ENCODE peak calls at places on chromosomes 3 and 15, in five cellular contexts. One of them, this sample, is unnamed.

GRCh38 chr3:75042941-75043340 is 428.5 kb upstream of the CNTN3 start:
- DNase-seq in Panc1: no peak
- DNase-seq in BJ: no peak
- DNase-seq in fibroblast of lung: no peak
- DNase-seq in prostate gland: no peak
- DNase-seq in this sample: no peak

GRCh38 chr15:64883997-64884511 is 27.6 kb upstream of the ANKDD1A start:
- DNase-seq in Panc1: peak
- DNase-seq in BJ: peak
- DNase-seq in fibroblast of lung: peak
- DNase-seq in prostate gland: no peak
- DNase-seq in this sample: peak

GRCh38 chr3:15623535-15624450 is 22.2 kb downstream of the BTD start:
- DNase-seq in Panc1: no peak
- DNase-seq in BJ: no peak
- DNase-seq in fibroblast of lung: no peak
- DNase-seq in prostate gland: no peak
- DNase-seq in this sample: no peak

GRCh38 chr3:179455954-179456353 is 4.7 kb upstream of the GNB4 start:
- DNase-seq in Panc1: no peak
- DNase-seq in BJ: no peak
- DNase-seq in fibroblast of lung: no peak
- DNase-seq in prostate gland: no peak
- DNase-seq in this sample: no peak

GRCh38 chr3:68271145-68271544 is 616.7 kb upstream of the SUCLG2 start:
- DNase-seq in Panc1: no peak
- DNase-seq in BJ: no peak
- DNase-seq in fibroblast of lung: no peak
- DNase-seq in prostate gland: no peak
- DNase-seq in this sample: no peak

GRCh38 chr15:77027111-77027696 is 32.3 kb downstream of the PSTPIP1 start:
- DNase-seq in Panc1: no peak
- DNase-seq in BJ: no peak
- DNase-seq in fibroblast of lung: no peak
- DNase-seq in prostate gland: no peak
- DNase-seq in this sample: no peak

GRCh38 chr3:123089611-123090301 is 22.9 kb downstream of the PDIA5 start:
- DNase-seq in Panc1: no peak
- DNase-seq in BJ: no peak
- DNase-seq in fibroblast of lung: peak
- DNase-seq in prostate gland: peak
- DNase-seq in this sample: no peak

GRCh38 chr15:59327942-59328341 is 44.7 kb downstream of the MYO1E start:
- DNase-seq in Panc1: no peak
- DNase-seq in BJ: no peak
- DNase-seq in fibroblast of lung: no peak
- DNase-seq in prostate gland: no peak
- DNase-seq in this sample: no peak

GRCh38 chr3:48222616-48223513 is at the start of gene CAMP:
- DNase-seq in Panc1: no peak
- DNase-seq in BJ: no peak
- DNase-seq in fibroblast of lung: peak
- DNase-seq in prostate gland: peak
- DNase-seq in this sample: peak

GRCh38 chr3:179666030-179666429 is 13.2 kb downstream of the USP13 start:
- DNase-seq in Panc1: no peak
- DNase-seq in BJ: no peak
- DNase-seq in fibroblast of lung: no peak
- DNase-seq in prostate gland: no peak
- DNase-seq in this sample: no peak

GRCh38 chr3:15974647-15975046 is 176.9 kb upstream of the ANKRD28 start:
- DNase-seq in Panc1: no peak
- DNase-seq in BJ: no peak
- DNase-seq in fibroblast of lung: no peak
- DNase-seq in prostate gland: no peak
- DNase-seq in this sample: peak

GRCh38 chr3:182837855-182838454 is 44.7 kb downstream of the ATP11B start:
- DNase-seq in Panc1: no peak
- DNase-seq in BJ: no peak
- DNase-seq in fibroblast of lung: peak
- DNase-seq in prostate gland: no peak
- DNase-seq in this sample: no peak

GRCh38 chr3:59818033-59818936 is 768.5 kb upstream of the CFAP20DC start:
- DNase-seq in Panc1: peak
- DNase-seq in BJ: peak
- DNase-seq in fibroblast of lung: peak
- DNase-seq in prostate gland: peak
- DNase-seq in this sample: peak

GRCh38 chr3:12229144-12229871 is 59.6 kb upstream of the PPARG start:
- DNase-seq in Panc1: no peak
- DNase-seq in BJ: no peak
- DNase-seq in fibroblast of lung: no peak
- DNase-seq in prostate gland: peak
- DNase-seq in this sample: no peak

GRCh38 chr3:183309276-183309675 is 56.2 kb downstream of the B3GNT5 start:
- DNase-seq in Panc1: no peak
- DNase-seq in BJ: no peak
- DNase-seq in fibroblast of lung: no peak
- DNase-seq in prostate gland: no peak
- DNase-seq in this sample: no peak

GRCh38 chr15:90212221-90213079 is 11.3 kb downstream of the SEMA4B start:
- DNase-seq in Panc1: no peak
- DNase-seq in BJ: no peak
- DNase-seq in fibroblast of lung: no peak
- DNase-seq in prostate gland: peak
- DNase-seq in this sample: peak

GRCh38 chr3:11356269-11356668 is 84.1 kb downstream of the ATG7 start:
- DNase-seq in Panc1: no peak
- DNase-seq in BJ: no peak
- DNase-seq in fibroblast of lung: no peak
- DNase-seq in prostate gland: no peak
- DNase-seq in this sample: no peak

GRCh38 chr3:103991461-103992115 is 1375.1 kb upstream of the ALCAM start:
- DNase-seq in Panc1: no peak
- DNase-seq in BJ: no peak
- DNase-seq in fibroblast of lung: peak
- DNase-seq in prostate gland: no peak
- DNase-seq in this sample: peak

GRCh38 chr15:63986185-63986680 is 60.1 kb downstream of the DAPK2 start:
- DNase-seq in Panc1: no peak
- DNase-seq in BJ: no peak
- DNase-seq in fibroblast of lung: no peak
- DNase-seq in prostate gland: no peak
- DNase-seq in this sample: no peak

GRCh38 chr3:67551366-67552016 is 102.9 kb downstream of the SUCLG2 start:
- DNase-seq in Panc1: no peak
- DNase-seq in BJ: no peak
- DNase-seq in fibroblast of lung: no peak
- DNase-seq in prostate gland: no peak
- DNase-seq in this sample: no peak

GRCh38 chr3:58640700-58641372 is 25.7 kb downstream of the FAM3D start:
- DNase-seq in Panc1: peak
- DNase-seq in BJ: peak
- DNase-seq in fibroblast of lung: peak
- DNase-seq in prostate gland: peak
- DNase-seq in this sample: peak

GRCh38 chr3:111848246-111848645 is 10.8 kb upstream of the PHLDB2 start:
- DNase-seq in Panc1: no peak
- DNase-seq in BJ: no peak
- DNase-seq in fibroblast of lung: no peak
- DNase-seq in prostate gland: no peak
- DNase-seq in this sample: no peak

GRCh38 chr3:57892423-57892822 is 115.8 kb upstream of the FLNB start:
- DNase-seq in Panc1: no peak
- DNase-seq in BJ: no peak
- DNase-seq in fibroblast of lung: no peak
- DNase-seq in prostate gland: no peak
- DNase-seq in this sample: no peak

DNA sequence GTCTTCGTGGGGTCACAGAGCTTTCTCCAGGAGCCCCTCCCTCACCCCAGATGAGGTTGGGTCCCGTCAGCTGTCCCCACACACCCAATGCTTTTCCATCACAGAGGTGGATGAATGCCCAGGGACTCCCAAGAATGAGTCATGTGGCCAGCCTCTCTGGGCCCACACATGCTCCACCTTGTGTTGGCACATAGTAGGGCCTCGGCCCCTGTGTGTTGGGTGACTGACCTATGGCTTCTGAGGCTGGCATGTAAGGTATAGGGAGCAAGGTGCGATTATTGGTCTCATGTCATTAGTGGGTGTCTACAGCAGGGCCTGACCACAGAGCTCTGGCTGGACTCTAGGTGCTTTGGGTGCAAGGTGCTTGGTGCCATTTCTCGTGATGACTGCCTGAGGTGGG is 86.9 kb downstream of the DNAJB8 start:
- DNase-seq in Panc1: no peak
- DNase-seq in BJ: no peak
- DNase-seq in fibroblast of lung: no peak
- DNase-seq in prostate gland: no peak
- DNase-seq in this sample: no peak
- TF ChIP-seq CTCF in Panc1: no peak
- TF ChIP-seq CTCF in BJ: no peak
- TF ChIP-seq CTCF in fibroblast of lung: peak
- TF ChIP-seq CTCF in prostate gland: no peak
- TF ChIP-seq CTCF in this sample: no peak

GRCh38 chr15:41817781-41818180 is 10.1 kb upstream of the JMJD7 start:
- DNase-seq in Panc1: no peak
- DNase-seq in BJ: no peak
- DNase-seq in fibroblast of lung: no peak
- DNase-seq in prostate gland: no peak
- DNase-seq in this sample: no peak
- TF ChIP-seq CTCF in Panc1: no peak
- TF ChIP-seq CTCF in BJ: no peak
- TF ChIP-seq CTCF in fibroblast of lung: no peak
- TF ChIP-seq CTCF in prostate gland: no peak
- TF ChIP-seq CTCF in this sample: no peak

DNA sequence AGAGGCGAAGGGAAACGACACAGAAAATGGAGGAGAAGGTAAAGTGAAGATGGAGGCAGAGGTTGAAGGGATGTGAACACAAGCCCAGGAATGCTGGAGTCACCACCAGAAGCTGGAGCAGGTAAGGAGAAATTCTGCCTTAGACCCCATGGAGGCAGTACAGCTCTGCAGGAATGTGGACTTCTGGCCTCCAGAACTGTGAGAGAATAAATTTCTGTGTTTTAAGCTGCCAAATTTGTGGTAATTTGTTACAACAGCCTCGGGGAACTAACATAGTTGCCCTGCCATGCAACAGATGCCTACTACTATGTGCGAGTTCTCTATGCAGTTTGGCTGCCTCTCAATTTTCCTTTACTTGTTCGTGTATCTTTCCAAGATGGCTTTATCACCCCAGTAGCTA is 394.1 kb downstream of the TUSC7 start:
- DNase-seq in Panc1: no peak
- DNase-seq in BJ: no peak
- DNase-seq in fibroblast of lung: no peak
- DNase-seq in prostate gland: no peak
- DNase-seq in this sample: no peak
- TF ChIP-seq CTCF in Panc1: no peak
- TF ChIP-seq CTCF in BJ: peak
- TF ChIP-seq CTCF in fibroblast of lung: peak
- TF ChIP-seq CTCF in prostate gland: no peak
- TF ChIP-seq CTCF in this sample: no peak

GRCh38 chr3:43647331-43648166 is 25.7 kb upstream of the ANO10 start:
- DNase-seq in Panc1: no peak
- DNase-seq in BJ: no peak
- DNase-seq in fibroblast of lung: peak
- DNase-seq in prostate gland: no peak
- DNase-seq in this sample: no peak
- TF ChIP-seq CTCF in Panc1: no peak
- TF ChIP-seq CTCF in BJ: no peak
- TF ChIP-seq CTCF in fibroblast of lung: no peak
- TF ChIP-seq CTCF in prostate gland: no peak
- TF ChIP-seq CTCF in this sample: no peak

GRCh38 chr3:54536450-54536849 is 391.4 kb downstream of the LRTM1 start:
- DNase-seq in Panc1: no peak
- DNase-seq in BJ: no peak
- DNase-seq in fibroblast of lung: no peak
- DNase-seq in prostate gland: no peak
- DNase-seq in this sample: no peak

GRCh38 chr3:54537506-54537905 is 390.4 kb downstream of the LRTM1 start:
- DNase-seq in Panc1: no peak
- DNase-seq in BJ: no peak
- DNase-seq in fibroblast of lung: no peak
- DNase-seq in prostate gland: no peak
- DNase-seq in this sample: no peak

GRCh38 chr3:54547051-54547450 is 380.8 kb downstream of the LRTM1 start:
- DNase-seq in Panc1: no peak
- DNase-seq in BJ: no peak
- DNase-seq in fibroblast of lung: no peak
- DNase-seq in prostate gland: peak
- DNase-seq in this sample: no peak

GRCh38 chr3:54538346-54538745 is 389.5 kb downstream of the LRTM1 start:
- DNase-seq in Panc1: no peak
- DNase-seq in BJ: no peak
- DNase-seq in fibroblast of lung: no peak
- DNase-seq in prostate gland: no peak
- DNase-seq in this sample: no peak

DNA sequence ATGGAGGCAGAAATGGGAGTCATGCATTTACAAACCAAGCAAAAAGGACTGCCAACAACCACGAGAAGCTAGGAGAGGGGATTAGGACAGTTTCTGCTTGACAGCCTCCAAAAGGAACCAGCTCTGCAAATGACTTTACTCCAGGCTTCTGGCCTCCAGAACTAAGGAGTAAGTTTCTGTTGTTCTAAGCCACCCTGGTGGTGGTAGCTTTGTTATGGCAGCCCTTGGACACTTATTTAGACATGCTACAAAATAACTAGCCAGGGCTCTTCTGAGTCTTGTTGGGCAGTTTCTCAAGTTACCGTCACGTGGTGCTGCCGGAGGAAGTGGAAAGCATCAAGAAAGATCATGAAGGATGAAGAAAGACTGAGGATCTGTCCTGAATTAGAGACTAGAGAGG is 386.5 kb downstream of the LRTM1 start:
- DNase-seq in Panc1: no peak
- DNase-seq in BJ: no peak
- DNase-seq in fibroblast of lung: no peak
- DNase-seq in prostate gland: no peak
- DNase-seq in this sample: no peak
- TF ChIP-seq CTCF in Panc1: no peak
- TF ChIP-seq CTCF in BJ: no peak
- TF ChIP-seq CTCF in fibroblast of lung: no peak
- TF ChIP-seq CTCF in prostate gland: no peak
- TF ChIP-seq CTCF in this sample: no peak

GRCh38 chr15:73803806-73804205 is 50.7 kb upstream of the INSYN1 start:
- DNase-seq in Panc1: no peak
- DNase-seq in BJ: no peak
- DNase-seq in fibroblast of lung: no peak
- DNase-seq in prostate gland: no peak
- DNase-seq in this sample: no peak
- TF ChIP-seq CTCF in Panc1: no peak
- TF ChIP-seq CTCF in BJ: no peak
- TF ChIP-seq CTCF in fibroblast of lung: no peak
- TF ChIP-seq CTCF in prostate gland: no peak
- TF ChIP-seq CTCF in this sample: no peak

GRCh38 chr3:81218023-81218422 is 543.4 kb downstream of the GBE1 start:
- DNase-seq in Panc1: no peak
- DNase-seq in BJ: no peak
- DNase-seq in fibroblast of lung: peak
- DNase-seq in prostate gland: no peak
- DNase-seq in this sample: peak
- TF ChIP-seq CTCF in Panc1: peak
- TF ChIP-seq CTCF in BJ: peak
- TF ChIP-seq CTCF in fibroblast of lung: peak
- TF ChIP-seq CTCF in prostate gland: peak
- TF ChIP-seq CTCF in this sample: peak